ENCODE peak calls at places on chromosome 6, in six cellular contexts. M is stomach, I is foreskin fibroblast, O is transverse colon, K is neural progenitor cell, J is GM12878. H is an unnamed sample.

GRCh38 chr6:118746100-118746874 is 94.9 kb upstream of the CEP85L start:
- DNase-seq in M (no peak), I (no peak), O (peak), K (no peak), J (no peak), H (no peak)

GRCh38 chr6:109515781-109516409 is 32.9 kb upstream of the ZBTB24 start:
- DNase-seq in M (no peak), I (no peak), O (no peak), K (no peak), J (no peak), H (no peak)

GRCh38 chr6:144710207-144710606 is 425.1 kb downstream of the UTRN start:
- DNase-seq in M (no peak), I (peak), O (no peak), K (no peak), J (no peak), H (peak)

GRCh38 chr6:5219292-5219691 is 41.5 kb downstream of the LYRM4 start:
- DNase-seq in M (no peak), I (no peak), O (no peak), K (no peak), J (no peak), H (peak)

GRCh38 chr6:138103876-138104275 is 3.3 kb downstream of the PERP start:
- DNase-seq in M (no peak), I (no peak), O (no peak), K (no peak), J (no peak), H (no peak)

GRCh38 chr6:136035378-136036070 is 184.0 kb downstream of the PDE7B start:
- DNase-seq in M (no peak), I (peak), O (no peak), K (no peak), J (no peak), H (peak)

GRCh38 chr6:37653933-37654565 is 43.6 kb downstream of the MDGA1 start:
- DNase-seq in M (peak), I (peak), O (peak), K (no peak), J (peak), H (peak)

GRCh38 chr6:41635365-41635764 is 2.9 kb upstream of the MDFI start:
- DNase-seq in M (no peak), I (no peak), O (no peak), K (no peak), J (no peak), H (no peak)

GRCh38 chr6:140344149-140344913 is 969.9 kb upstream of the CITED2 start:
- DNase-seq in M (no peak), I (peak), O (no peak), K (no peak), J (no peak), H (peak)

GRCh38 chr6:157125531-157125930 is 197.8 kb downstream of the TMEM242 start:
- DNase-seq in M (no peak), I (no peak), O (no peak), K (no peak), J (no peak), H (no peak)

GRCh38 chr6:131808460-131809269 is 845 bp downstream of the ENPP1 start:
- DNase-seq in M (no peak), I (no peak), O (no peak), K (peak), J (no peak), H (no peak)

GRCh38 chr6:10557886-10558285 is 36.7 kb downstream of the GCNT2 start:
- DNase-seq in M (no peak), I (no peak), O (no peak), K (no peak), J (no peak), H (no peak)

GRCh38 chr6:152457949-152458624 is 179.1 kb downstream of the SYNE1 start:
- DNase-seq in M (no peak), I (no peak), O (no peak), K (no peak), J (no peak), H (no peak)

GRCh38 chr6:131023834-131024504 is 39.1 kb downstream of the EPB41L2 start:
- DNase-seq in M (no peak), I (peak), O (no peak), K (no peak), J (no peak), H (peak)

GRCh38 chr6:47098570-47098993 is 56.5 kb upstream of the ADGRF1 start:
- DNase-seq in M (no peak), I (peak), O (no peak), K (no peak), J (no peak), H (no peak)

GRCh38 chr6:134421496-134421895 is 103.6 kb upstream of the SGK1 start:
- DNase-seq in M (no peak), I (peak), O (no peak), K (no peak), J (no peak), H (peak)

GRCh38 chr6:158475344-158476302 is 84.3 kb upstream of the TMEM181 start:
- DNase-seq in M (peak), I (peak), O (peak), K (peak), J (peak), H (peak)

GRCh38 chr6:26232950-26233607 is 131.9 kb upstream of the BTN3A2 start:
- DNase-seq in M (no peak), I (peak), O (no peak), K (peak), J (peak), H (peak)

GRCh38 chr6:144785056-144785455 is 499.9 kb downstream of the UTRN start:
- DNase-seq in M (no peak), I (no peak), O (no peak), K (no peak), J (no peak), H (no peak)

GRCh38 chr6:8027965-8028651 is 36.1 kb downstream of the BLOC1S5 start:
- DNase-seq in M (no peak), I (no peak), O (no peak), K (no peak), J (no peak), H (no peak)

GRCh38 chr6:113359155-113360140 is 497.7 kb upstream of the MARCKS start:
- DNase-seq in M (peak), I (peak), O (no peak), K (no peak), J (no peak), H (peak)

GRCh38 chr6:34940030-34940434 is 51.0 kb downstream of the ANKS1A start:
- DNase-seq in M (no peak), I (no peak), O (no peak), K (no peak), J (no peak), H (no peak)

GRCh38 chr6:35230950-35231349 is 17.2 kb downstream of the SCUBE3 start:
- DNase-seq in M (peak), I (no peak), O (no peak), K (no peak), J (no peak), H (no peak)

GRCh38 chr6:134614606-134615485 is 296.9 kb upstream of the SGK1 start:
- DNase-seq in M (no peak), I (peak), O (no peak), K (no peak), J (no peak), H (no peak)

GRCh38 chr6:70686548-70687133 is 19.0 kb downstream of the SMAP1 start:
- DNase-seq in M (no peak), I (peak), O (no peak), K (peak), J (no peak), H (peak)

GRCh38 chr6:117504478-117505144 is 22.1 kb downstream of the DCBLD1 start:
- DNase-seq in M (no peak), I (no peak), O (peak), K (peak), J (no peak), H (no peak)

GRCh38 chr6:119129968-119130484 is 51.6 kb upstream of the FAM184A start:
- DNase-seq in M (no peak), I (peak), O (no peak), K (no peak), J (no peak), H (peak)

GRCh38 chr6:74606488-74607135 is 599.2 kb downstream of the COL12A1 start:
- DNase-seq in M (no peak), I (peak), O (no peak), K (no peak), J (no peak), H (peak)

GRCh38 chr6:169639653-169640278 is 62.1 kb downstream of the WDR27 start:
- DNase-seq in M (no peak), I (no peak), O (no peak), K (peak), J (no peak), H (no peak)

GRCh38 chr6:170211404-170212025 is 79.4 kb downstream of the DLL1 start:
- DNase-seq in M (peak), I (no peak), O (no peak), K (no peak), J (no peak), H (no peak)

GRCh38 chr6:167990016-167990945 is 7.2 kb upstream of the KIF25 start:
- DNase-seq in M (no peak), I (no peak), O (no peak), K (peak), J (no peak), H (no peak)

GRCh38 chr6:64012351-64013060 is 376.9 kb downstream of the PHF3 start:
- DNase-seq in M (no peak), I (no peak), O (peak), K (peak), J (no peak), H (no peak)
- TF ChIP-seq CTCF in M (peak), I (no peak), O (peak), K (peak), J (peak), H (no peak)

GRCh38 chr6:100261486-100261885 is 203.2 kb downstream of the SIM1 start:
- DNase-seq in M (no peak), I (no peak), O (no peak), K (no peak), J (no peak), H (no peak)

GRCh38 chr6:100258752-100259151 is 206.0 kb downstream of the SIM1 start:
- DNase-seq in M (no peak), I (no peak), O (no peak), K (no peak), J (no peak), H (no peak)

GRCh38 chr6:100260584-100260983 is 204.1 kb downstream of the SIM1 start:
- DNase-seq in M (no peak), I (peak), O (no peak), K (no peak), J (no peak), H (no peak)

GRCh38 chr6:100255701-100256100 is 209.0 kb downstream of the SIM1 start:
- DNase-seq in M (no peak), I (no peak), O (no peak), K (no peak), J (no peak), H (no peak)

GRCh38 chr6:100257661-100258395 is 206.9 kb downstream of the SIM1 start:
- DNase-seq in M (no peak), I (peak), O (no peak), K (peak), J (peak), H (peak)
- TF ChIP-seq CTCF in M (no peak), I (no peak), O (no peak), K (peak), J (peak), H (peak)

GRCh38 chr6:139148557-139149220 is 13.8 kb downstream of the HECA start:
- DNase-seq in M (no peak), I (no peak), O (no peak), K (no peak), J (no peak), H (no peak)
- TF ChIP-seq CTCF in M (no peak), I (no peak), O (no peak), K (no peak), J (no peak), H (no peak)

DNA sequence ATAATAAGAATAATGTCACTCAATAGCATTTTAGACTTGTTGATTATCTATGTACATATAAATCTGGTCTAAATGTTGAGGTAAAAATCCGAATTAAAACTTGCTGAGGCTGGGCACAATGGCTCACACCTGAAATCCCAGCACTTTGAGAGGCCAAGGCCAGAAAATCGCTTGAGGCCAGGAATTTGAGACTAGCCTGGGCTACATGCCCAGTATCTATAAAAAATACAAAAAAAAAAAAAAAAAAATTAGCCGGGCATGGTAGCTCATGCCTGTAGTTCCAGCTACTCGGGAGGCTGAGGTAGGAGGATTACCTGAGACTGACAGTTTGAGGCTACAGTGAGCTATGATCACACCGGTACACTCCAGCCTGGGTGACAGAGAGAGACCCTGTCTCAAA is 34.2 kb upstream of the SUPT3H start:
- DNase-seq in M (no peak), I (no peak), O (no peak), K (no peak), J (no peak), H (no peak)
- TF ChIP-seq CTCF in M (no peak), I (no peak), O (no peak), K (no peak), J (no peak), H (no peak)

DNA sequence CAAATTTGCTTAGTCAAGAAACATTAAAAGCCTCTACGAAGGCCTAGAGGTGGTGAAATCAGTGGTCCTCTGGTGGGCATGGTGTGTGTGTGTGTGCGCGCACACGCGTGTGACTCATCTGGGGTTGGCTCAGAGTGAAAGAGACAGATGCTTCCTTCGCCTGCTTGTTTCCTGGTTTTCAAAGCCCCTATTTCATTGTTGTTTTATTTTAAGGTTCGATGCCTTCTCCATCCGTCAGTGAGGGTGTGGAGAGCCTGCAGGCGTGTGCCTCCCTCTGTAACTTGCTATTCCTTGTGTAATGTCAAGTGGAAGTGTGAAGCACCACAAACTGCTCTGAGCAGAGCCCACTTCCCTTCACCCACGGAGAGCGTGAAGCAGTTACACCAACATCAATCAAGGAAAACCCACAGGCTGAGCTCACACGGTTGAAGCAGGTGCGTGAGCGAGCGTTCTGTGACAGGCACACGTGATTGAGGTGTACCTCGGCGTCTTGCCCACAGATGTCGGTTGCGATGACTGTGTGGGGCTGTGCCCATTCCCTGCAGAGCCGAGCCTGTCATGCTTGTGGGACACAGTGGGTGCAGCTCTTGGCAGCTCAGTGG is 233.9 kb downstream of the PRL start:
- DNase-seq in M (no peak), I (no peak), O (no peak), K (no peak), J (peak), H (no peak)
- TF ChIP-seq CTCF in M (no peak), I (no peak), O (no peak), K (no peak), J (no peak), H (no peak)

H was measured in HFFc6.